ENCODE peak calls at places on chromosomes 16 and 17, in seven cellular contexts. G, Y, I, A, Z, B and C are unnamed samples.
A peak's percentile ranks its signal among the peaks of the same experiment; 100 is the strongest.

GRCh38 chr16:89290887-89291286 is 73.4 kb downstream of the ZNF778 start:
- DNase-seq in Y (no peak), B (peak; percentile 39), G (no peak), I (no peak), Z (no peak), A (no peak), C (no peak)

GRCh38 chr16:23996258-23996955 is 160.6 kb downstream of the PRKCB start:
- DNase-seq in B (no peak), Y (peak; percentile 62), Z (no peak), A (no peak), I (no peak), G (no peak), C (no peak)

GRCh38 chr17:6413073-6413472 is 21.8 kb downstream of the AIPL1 start:
- DNase-seq in Y (no peak), A (no peak), B (no peak), Z (peak; percentile 48), I (no peak), G (peak; percentile 59), C (peak; percentile 40)

GRCh38 chr16:8138666-8139065 is 451.6 kb downstream of the TMEM114 start:
- DNase-seq in G (no peak), I (no peak), Z (no peak), B (no peak), A (no peak), Y (no peak), C (no peak)

GRCh38 chr17:50822550-50822949 is 12.8 kb upstream of the WFIKKN2 start:
- DNase-seq in A (no peak), B (no peak), I (no peak), Y (no peak), Z (no peak), G (no peak), C (no peak)

GRCh38 chr17:12727076-12727750 is 61.5 kb downstream of the MYOCD start:
- DNase-seq in G (peak; percentile 34), A (no peak), Z (peak; percentile 52), Y (no peak), B (no peak), I (no peak), C (no peak)

GRCh38 chr16:79155904-79156303 is 444.6 kb downstream of the MAF start:
- DNase-seq in G (no peak), Y (no peak), A (no peak), B (no peak), Z (no peak), I (no peak), C (no peak)

GRCh38 chr16:78499399-78499798 is 399.9 kb downstream of the WWOX start:
- DNase-seq in Y (no peak), B (no peak), I (no peak), A (no peak), G (no peak), Z (no peak), C (no peak)

GRCh38 chr17:1746975-1747543 is 4.4 kb downstream of the SERPINF2 start:
- DNase-seq in B (peak; percentile 63), I (no peak), Z (peak; percentile 44), G (peak; percentile 82), A (no peak), Y (peak; percentile 76), C (peak; percentile 54)

GRCh38 chr17:56909742-56910508 is 3.9 kb downstream of the TRIM25 start:
- DNase-seq in B (peak; percentile 64), I (no peak), Z (no peak), G (no peak), Y (peak; percentile 40), A (no peak), C (no peak)

GRCh38 chr17:75601057-75601987 is 13.7 kb downstream of the MYO15B start:
- DNase-seq in G (peak; percentile 66), Y (peak; percentile 74), I (no peak), Z (peak; percentile 53), B (peak; percentile 75), A (peak; percentile 71), C (peak; percentile 44)

GRCh38 chr17:29042026-29042678 is 789 bp upstream of the PIPOX start:
- DNase-seq in I (no peak), Z (no peak), B (no peak), G (no peak), Y (no peak), A (no peak), C (no peak)
- H3K4me3 ChIP-seq in I (no peak overlapping the region), Z (no peak overlapping the region), B (no peak overlapping the region), G (no peak overlapping the region), Y (peak overlapping the region; percentile 13), A (no peak overlapping the region), C (no peak overlapping the region)

DNA sequence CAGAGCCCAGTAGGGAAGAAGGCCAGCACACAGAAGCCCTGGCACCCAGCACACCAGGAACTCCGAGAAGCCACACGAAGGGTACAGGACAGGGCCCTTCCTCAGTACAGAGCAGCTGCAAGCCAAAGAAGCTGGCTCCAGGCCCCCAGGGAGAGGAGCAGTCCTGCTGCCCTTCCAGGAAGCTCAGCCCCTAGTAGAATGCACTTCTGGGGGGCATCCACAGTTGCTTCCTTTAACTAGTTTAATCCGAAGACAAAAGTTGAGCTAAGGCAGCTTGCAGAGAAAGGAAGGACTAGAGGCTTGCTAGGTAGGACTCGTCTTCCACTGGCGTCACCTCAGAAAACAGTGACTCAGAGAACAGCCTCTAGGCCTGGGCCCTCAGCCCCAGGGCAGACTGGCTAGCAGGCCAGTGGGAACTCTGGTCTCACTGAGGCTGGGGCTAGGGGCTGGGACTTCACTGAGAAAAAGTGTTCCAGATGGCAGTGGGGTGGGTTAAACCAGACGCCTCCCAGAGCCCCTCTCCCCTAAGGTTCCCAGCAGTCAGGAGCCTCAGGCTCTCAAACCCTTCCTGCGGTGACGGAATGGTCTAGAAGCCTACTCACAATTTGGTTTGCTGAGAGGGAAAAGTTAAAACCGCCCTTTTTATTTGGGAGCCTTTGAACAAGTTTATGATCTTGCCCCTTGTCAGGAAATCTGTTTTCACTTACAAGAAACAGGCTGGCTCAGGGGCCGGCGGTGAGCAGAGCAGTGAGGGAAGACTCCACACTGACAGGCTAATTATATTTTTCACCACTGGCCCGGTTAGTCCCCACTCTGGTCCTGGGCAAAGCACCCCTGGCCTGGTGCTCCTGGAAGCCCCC is 41.4 kb downstream of the ACTG1 start:
- DNase-seq in A (no peak), I (no peak), B (no peak), G (no peak), Y (no peak), Z (no peak), C (peak; percentile 37)
- H3K4me3 ChIP-seq in A (no peak overlapping the region), I (peak overlapping the region; percentile 47), B (no peak overlapping the region), G (no peak overlapping the region), Y (no peak overlapping the region), Z (no peak overlapping the region), C (no peak overlapping the region)

GRCh38 chr17:4785311-4786110 is 653 bp downstream of the VMO1 start:
- DNase-seq in A (no peak), G (no peak), B (peak; percentile 61), I (no peak), Z (peak; percentile 4), Y (no peak), C (no peak)
- H3K4me3 ChIP-seq in A (no peak overlapping the region), G (no peak overlapping the region), B (peak overlapping the region; percentile 13), I (peak overlapping the region; percentile 42), Z (no peak overlapping the region), Y (peak overlapping the region; percentile 33), C (peak overlapping the region; percentile 16)

DNA sequence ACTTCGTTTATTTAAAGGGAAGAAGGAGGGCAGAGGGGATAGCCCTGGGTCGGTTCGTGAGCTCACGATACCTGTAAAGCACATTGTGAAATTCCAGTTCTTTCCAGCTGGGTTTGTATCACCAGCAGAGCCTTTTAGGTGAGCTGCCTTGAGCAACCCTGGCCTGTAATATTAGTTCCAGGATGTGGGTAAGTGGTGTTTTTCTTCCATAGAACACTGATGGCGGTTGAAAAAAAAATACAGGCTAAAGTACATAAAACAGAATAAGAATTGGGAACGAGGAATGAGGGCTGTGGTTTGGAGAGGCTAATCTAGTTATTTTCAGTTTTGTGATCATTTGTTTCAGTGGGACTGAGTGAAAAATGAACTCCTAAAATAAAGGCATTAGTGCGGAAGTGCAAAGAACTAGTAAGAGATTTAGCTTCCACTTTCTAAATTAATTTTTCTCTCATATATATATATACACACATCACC is 20.6 kb downstream of the HS3ST3B1 start:
- DNase-seq in B (no peak), A (no peak), Y (no peak), Z (no peak), I (no peak), G (no peak), C (no peak)
- H3K4me3 ChIP-seq in B (no peak overlapping the region), A (no peak overlapping the region), Y (no peak overlapping the region), Z (no peak overlapping the region), I (no peak overlapping the region), G (no peak overlapping the region), C (no peak overlapping the region)

DNA sequence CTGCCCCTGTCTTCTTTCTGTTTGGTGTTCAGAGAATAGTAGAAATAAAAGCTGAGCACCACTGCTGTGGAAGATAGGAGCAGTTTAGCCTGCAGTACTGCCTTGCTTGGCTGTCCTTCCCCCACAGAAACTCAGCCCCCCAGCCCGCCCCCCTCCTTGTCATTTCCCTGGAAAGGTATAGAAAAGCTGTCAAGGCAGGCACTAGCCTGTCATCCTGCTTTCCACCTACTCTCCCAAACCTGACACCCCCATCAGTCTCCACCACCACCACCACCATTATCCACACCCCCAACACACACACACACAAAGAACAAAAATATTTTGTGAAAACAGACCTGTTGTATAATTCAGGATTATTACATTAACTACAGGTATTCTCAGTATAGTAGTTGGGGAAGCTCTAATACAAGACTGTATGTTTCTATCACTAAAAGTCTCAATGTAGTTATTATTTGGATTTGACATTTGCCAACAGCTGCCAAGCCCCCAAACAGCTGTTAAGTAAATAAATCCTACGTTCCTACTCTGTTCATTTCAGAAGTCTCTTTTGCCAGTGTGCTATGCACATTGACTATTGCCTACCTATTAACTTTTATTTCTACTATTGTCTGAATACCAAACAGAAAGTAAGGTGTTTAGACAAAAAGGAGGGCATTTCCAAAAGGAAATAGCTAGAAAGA is 128.8 kb downstream of the CYB561 start:
- DNase-seq in B (no peak), Z (no peak), G (no peak), Y (no peak), I (no peak), A (no peak), C (no peak)
- H3K4me3 ChIP-seq in B (no peak overlapping the region), Z (no peak overlapping the region), G (no peak overlapping the region), Y (no peak overlapping the region), I (no peak overlapping the region), A (no peak overlapping the region), C (no peak overlapping the region)

GRCh38 chr16:30473231-30474061 is 904 bp downstream of the ITGAL start:
- DNase-seq in B (peak; percentile 56), A (peak; percentile 67), Y (no peak), I (no peak), Z (no peak), G (no peak), C (no peak)
- H3K4me3 ChIP-seq in B (no peak overlapping the region), A (peak overlapping the region; percentile 91), Y (peak overlapping the region; percentile 43), I (no peak overlapping the region), Z (no peak overlapping the region), G (no peak overlapping the region), C (no peak overlapping the region)

GRCh38 chr17:43574348-43574747 is 28.2 kb upstream of the ETV4 start:
- DNase-seq in Y (peak; percentile 34), A (no peak), I (no peak), Z (no peak), G (no peak), B (no peak), C (no peak)
- H3K4me3 ChIP-seq in Y (no peak overlapping the region), A (no peak overlapping the region), I (no peak overlapping the region), Z (no peak overlapping the region), G (no peak overlapping the region), B (no peak overlapping the region), C (no peak overlapping the region)